ENCODE peak calls at places on chromosomes 3 and 15, in five cellular contexts. H is H7; N is MCF 10A; V is fibroblast of the aortic adventitia; F is CD8-positive, alpha-beta memory T cell. Q is an unnamed sample.
A peak's percentile ranks its signal among the peaks of the same experiment; 100 is the strongest.

GRCh38 chr3:176795897-176796296 is 401.4 kb downstream of the TBL1XR1 start:
- DNase-seq in H (no peak), N (no peak), V (no peak), F (no peak), Q (no peak)

GRCh38 chr3:128217702-128218475 is 64.6 kb downstream of the EEFSEC start:
- DNase-seq in H (no peak), N (no peak), V (peak; percentile 61), F (no peak), Q (no peak)

GRCh38 chr15:55916666-55917409 is 76.6 kb downstream of the NEDD4 start:
- DNase-seq in H (no peak), N (peak; percentile 74), V (peak; percentile 81), F (no peak), Q (no peak)

GRCh38 chr15:97446138-97446537 is 514.4 kb upstream of the ARRDC4 start:
- DNase-seq in H (peak; percentile 22), N (no peak), V (no peak), F (no peak), Q (peak; percentile 27)

GRCh38 chr3:87298111-87298718 is 21.8 kb upstream of the POU1F1 start:
- DNase-seq in H (peak; percentile 19), N (peak; percentile 68), V (peak; percentile 66), F (no peak), Q (no peak)

GRCh38 chr3:176767385-176767784 is 429.9 kb downstream of the TBL1XR1 start:
- DNase-seq in H (no peak), N (peak; percentile 96), V (peak; percentile 65), F (no peak), Q (no peak)

GRCh38 chr3:8622873-8623725 is 21.5 kb downstream of the SSUH2 start:
- DNase-seq in H (peak; percentile 95), N (peak; percentile 68), V (peak; percentile 66), F (no peak), Q (peak; percentile 92)

GRCh38 chr3:194220776-194221735 is 85.1 kb downstream of the HES1 start:
- DNase-seq in H (no peak), N (no peak), V (no peak), F (no peak), Q (no peak)

GRCh38 chr15:63909819-63910437 is 76.2 kb upstream of the HERC1 start:
- DNase-seq in H (no peak), N (no peak), V (peak; percentile 72), F (no peak), Q (no peak)

GRCh38 chr3:171056528-171056927 is 30.0 kb upstream of the SLC2A2 start:
- DNase-seq in H (no peak), N (peak; percentile 33), V (peak; percentile 73), F (no peak), Q (no peak)

GRCh38 chr3:148450819-148451218 is 246.9 kb upstream of the AGTR1 start:
- DNase-seq in H (no peak), N (no peak), V (no peak), F (no peak), Q (peak; percentile 28)

GRCh38 chr3:124639406-124640237 is 90.6 kb upstream of the UMPS start:
- DNase-seq in H (no peak), N (no peak), V (no peak), F (no peak), Q (no peak)

GRCh38 chr3:194375921-194376570 is 6.5 kb upstream of the LRRC15 start:
- DNase-seq in H (no peak), N (no peak), V (no peak), F (no peak), Q (no peak)

GRCh38 chr3:52210550-52211046 is 12.6 kb downstream of the ALAS1 start:
- DNase-seq in H (no peak), N (peak; percentile 90), V (peak; percentile 48), F (no peak), Q (no peak)

GRCh38 chr3:17030956-17031652 is 146.3 kb downstream of the PLCL2 start:
- DNase-seq in H (no peak), N (no peak), V (no peak), F (no peak), Q (no peak)

GRCh38 chr15:28957606-28958498 is 72.1 kb downstream of the APBA2 start:
- DNase-seq in H (no peak), N (no peak), V (no peak), F (no peak), Q (no peak)

GRCh38 chr3:98021821-98022220 is 13.3 kb downstream of the GABRR3 start:
- DNase-seq in H (no peak), N (peak; percentile 33), V (peak; percentile 51), F (no peak), Q (no peak)

GRCh38 chr3:125211523-125212095 is 939 bp downstream of the SLC12A8 start:
- DNase-seq in H (no peak), N (peak; percentile 8), V (no peak), F (no peak), Q (no peak)

GRCh38 chr3:48410205-48411040 is 19.5 kb downstream of the PLXNB1 start:
- DNase-seq in H (peak; percentile 46), N (no peak), V (no peak), F (peak; percentile 32), Q (no peak)

GRCh38 chr3:59246719-59247401 is 197.0 kb upstream of the CFAP20DC start:
- DNase-seq in H (no peak), N (no peak), V (peak; percentile 41), F (no peak), Q (no peak)

GRCh38 chr3:131630812-131631211 is 128.0 kb upstream of the MRPL3 start:
- DNase-seq in H (no peak), N (no peak), V (peak; percentile 4), F (no peak), Q (no peak)

GRCh38 chr15:92449476-92449875 is 55.8 kb downstream of the ST8SIA2 start:
- DNase-seq in H (no peak), N (no peak), V (no peak), F (no peak), Q (no peak)

GRCh38 chr15:76161153-76162049 is 101.6 kb downstream of the TMEM266 start:
- DNase-seq in H (peak; percentile 42), N (no peak), V (peak; percentile 24), F (no peak), Q (peak; percentile 14)

GRCh38 chr15:34038404-34039179 is 412 bp downstream of the AVEN start:
- DNase-seq in H (peak; percentile 96), N (peak; percentile 69), V (peak; percentile 68), F (peak; percentile 79), Q (peak; percentile 78)

GRCh38 chr3:185820973-185821758 is 3.7 kb downstream of the IGF2BP2 start:
- DNase-seq in H (no peak), N (peak; percentile 78), V (peak; percentile 87), F (no peak), Q (no peak)

GRCh38 chr15:55618396-55618795 is 30.3 kb upstream of the PYGO1 start:
- DNase-seq in H (peak; percentile 22), N (no peak), V (no peak), F (no peak), Q (no peak)

GRCh38 chr3:188929138-188929537 is 242.6 kb upstream of the TPRG1 start:
- DNase-seq in H (peak; percentile 52), N (peak; percentile 58), V (no peak), F (no peak), Q (no peak)

GRCh38 chr15:38398134-38398533 is 55.8 kb upstream of the FAM98B start:
- DNase-seq in H (no peak), N (peak; percentile 81), V (peak; percentile 93), F (no peak), Q (no peak)

GRCh38 chr3:181838940-181839914 is 127.5 kb downstream of the SOX2 start:
- DNase-seq in H (no peak), N (no peak), V (no peak), F (no peak), Q (no peak)

GRCh38 chr3:39960515-39961403 is 151.3 kb downstream of the MYRIP start:
- DNase-seq in H (no peak), N (no peak), V (peak; percentile 61), F (no peak), Q (no peak)

GRCh38 chr3:39099738-39100499 is 7.5 kb downstream of the GORASP1 start:
- DNase-seq in H (peak; percentile 10), N (no peak), V (no peak), F (no peak), Q (no peak)

GRCh38 chr3:15499536-15499935 is 22.0 kb downstream of the COLQ start:
- DNase-seq in H (no peak), N (peak; percentile 11), V (no peak), F (no peak), Q (no peak)

GRCh38 chr15:66023322-66023972 is 154.2 kb downstream of the RAB11A start:
- DNase-seq in H (peak; percentile 28), N (no peak), V (no peak), F (no peak), Q (no peak)

GRCh38 chr15:90552162-90552928 is 22.6 kb downstream of the CRTC3 start:
- DNase-seq in H (no peak), N (no peak), V (peak; percentile 69), F (no peak), Q (no peak)

GRCh38 chr3:197173620-197174019 is 124.8 kb downstream of the DLG1 start:
- DNase-seq in H (no peak), N (no peak), V (no peak), F (no peak), Q (no peak)

GRCh38 chr15:89068325-89068784 is 19.9 kb upstream of the ABHD2 start:
- DNase-seq in H (no peak), N (peak; percentile 95), V (peak; percentile 93), F (no peak), Q (no peak)

GRCh38 chr15:49675051-49675450 is 54.2 kb downstream of the DTWD1 start:
- DNase-seq in H (no peak), N (peak; percentile 69), V (peak; percentile 95), F (no peak), Q (no peak)

GRCh38 chr3:127063916-127064315 is 81.0 kb downstream of the PLXNA1 start:
- DNase-seq in H (no peak), N (no peak), V (no peak), F (no peak), Q (no peak)